ENCODE peak calls at places on chromosome 20, in five cellular contexts. G is cardiac muscle cell, H is AG08395, P is neural progenitor cell, I is dorsolateral prefrontal cortex. D is an unnamed sample.

GRCh38 chr20:54231006-54231405 is 23.1 kb downstream of the PFDN4 start:
- DNase-seq in I (no peak), H (peak), G (no peak), P (no peak), D (no peak)

GRCh38 chr20:39112196-39112743 is 150.1 kb downstream of the DHX35 start:
- DNase-seq in I (peak), P (peak), G (peak), H (peak), D (no peak)

GRCh38 chr20:32477594-32478512 is 107.3 kb downstream of the NOL4L start:
- DNase-seq in I (no peak), P (no peak), G (no peak), H (no peak), D (no peak)

GRCh38 chr20:36273414-36274247 is 32.5 kb upstream of the DLGAP4 start:
- DNase-seq in I (no peak), H (peak), P (peak), G (no peak), D (no peak)

GRCh38 chr20:62880935-62881661 is 19.5 kb upstream of the TCFL5 start:
- DNase-seq in P (no peak), H (no peak), I (no peak), G (no peak), D (no peak)

GRCh38 chr20:61725145-61725544 is 340.5 kb downstream of the TAF4 start:
- DNase-seq in I (no peak), P (no peak), H (no peak), G (no peak), D (no peak)

GRCh38 chr20:57265649-57266250 is 691 bp downstream of the BMP7 start:
- DNase-seq in H (no peak), G (no peak), P (peak), I (no peak), D (no peak)

GRCh38 chr20:32019156-32019510 is 8.9 kb downstream of the CCM2L start:
- DNase-seq in I (no peak), G (peak), H (no peak), P (peak), D (no peak)

GRCh38 chr20:59010995-59011873 is 4.2 kb upstream of the CTSZ start:
- DNase-seq in H (peak), G (no peak), I (no peak), P (peak), D (no peak)

GRCh38 chr20:37670426-37670825 is 23.4 kb upstream of the CTNNBL1 start:
- DNase-seq in P (peak), G (no peak), I (peak), H (peak), D (peak)

GRCh38 chr20:43658068-43658722 is 8.7 kb upstream of the MYBL2 start:
- DNase-seq in I (no peak), H (peak), P (peak), G (no peak), D (no peak)

GRCh38 chr20:43963872-43964791 is 49.5 kb downstream of the TOX2 start:
- DNase-seq in P (no peak), I (no peak), G (no peak), H (peak), D (no peak)

GRCh38 chr20:38863024-38863851 is 57.7 kb downstream of the PPP1R16B start:
- DNase-seq in H (no peak), P (no peak), I (no peak), G (no peak), D (no peak)

GRCh38 chr20:10986586-10986985 is 312.8 kb upstream of the JAG1 start:
- DNase-seq in P (peak), I (no peak), G (no peak), H (no peak), D (no peak)

GRCh38 chr20:23269954-23270353 is 80.6 kb upstream of the NXT1 start:
- DNase-seq in H (no peak), G (no peak), I (no peak), P (peak), D (no peak)

GRCh38 chr20:51513545-51513944 is 29.0 kb downstream of the NFATC2 start:
- DNase-seq in I (no peak), G (no peak), P (no peak), H (no peak), D (no peak)

GRCh38 chr20:62161347-62161746 is 17.8 kb downstream of the SS18L1 start:
- DNase-seq in G (no peak), P (no peak), H (no peak), I (no peak), D (no peak)

GRCh38 chr20:25052255-25053206 is 5.4 kb downstream of the ACSS1 start:
- DNase-seq in G (no peak), I (no peak), H (peak), P (no peak), D (no peak)

GRCh38 chr20:60055740-60056139 is 97.5 kb downstream of the CDH26 start:
- DNase-seq in H (no peak), I (peak), P (no peak), G (no peak), D (no peak)

GRCh38 chr20:41098703-41099250 is 38.6 kb upstream of the PLCG1 start:
- DNase-seq in H (peak), P (no peak), I (no peak), G (no peak), D (no peak)

GRCh38 chr20:49526056-49526455 is 41.9 kb downstream of the PTGIS start:
- DNase-seq in I (no peak), G (no peak), H (no peak), P (no peak), D (no peak)

GRCh38 chr20:63778034-63778752 is 38.6 kb downstream of the SLC2A4RG start:
- DNase-seq in P (no peak), G (no peak), H (no peak), I (no peak), D (no peak)

GRCh38 chr20:48648482-48649051 is 179.2 kb downstream of the PREX1 start:
- DNase-seq in H (no peak), G (no peak), I (no peak), P (no peak), D (no peak)

GRCh38 chr20:63273180-63273579 is 567 bp downstream of the ARFGAP1 start:
- DNase-seq in I (no peak), P (no peak), H (no peak), G (no peak), D (no peak)

GRCh38 chr20:20856956-20857355 is 144.5 kb upstream of the RALGAPA2 start:
- DNase-seq in G (no peak), P (no peak), I (no peak), H (no peak), D (no peak)

GRCh38 chr20:57451759-57452661 is 60.8 kb downstream of the RBM38 start:
- DNase-seq in H (no peak), P (no peak), G (no peak), I (no peak), D (no peak)

GRCh38 chr20:45337367-45338120 is 10.7 kb downstream of the SDC4 start:
- DNase-seq in G (peak), H (peak), I (no peak), P (no peak), D (no peak)

GRCh38 chr20:20360464-20360863 is 7.4 kb upstream of the INSM1 start:
- DNase-seq in P (peak), H (peak), G (peak), I (peak), D (peak)

GRCh38 chr20:56636701-56637100 is 7.6 kb downstream of the TFAP2C start:
- DNase-seq in P (no peak), G (no peak), I (no peak), H (peak), D (no peak)

GRCh38 chr20:25341716-25342680 is 48.6 kb downstream of the ABHD12 start:
- DNase-seq in H (peak), P (no peak), G (no peak), I (no peak), D (no peak)

GRCh38 chr20:4135385-4136077 is 120.2 kb upstream of the RNF24 start:
- DNase-seq in P (no peak), H (peak), G (no peak), I (no peak), D (peak)

GRCh38 chr20:64233725-64234124 is 21.8 kb upstream of the PCMTD2 start:
- DNase-seq in P (no peak), H (no peak), G (no peak), I (no peak), D (no peak)

GRCh38 chr20:32464401-32465091 is 106.4 kb downstream of the ASXL1 start:
- DNase-seq in H (no peak), G (no peak), P (no peak), I (no peak), D (no peak)

GRCh38 chr20:50136822-50137599 is 16.5 kb downstream of the PEDS1 start:
- DNase-seq in P (no peak), H (no peak), I (no peak), G (no peak), D (no peak)

GRCh38 chr20:17485017-17485416 is 46.2 kb downstream of the BFSP1 start:
- DNase-seq in I (no peak), G (no peak), P (no peak), H (no peak), D (no peak)